ENCODE peak calls at places on chromosomes 7 and 10, in eight cellular contexts. One of them, this sample, is unnamed.

GRCh38 chr7:45957721-45958120 is 36.6 kb upstream of the IGFBP3 start:
- DNase-seq in K562: no peak
- DNase-seq in coronary artery: no peak
- DNase-seq in CD8-positive, alpha-beta T cell: no peak
- DNase-seq in left ventricle myocardium inferior: no peak
- DNase-seq in body of pancreas: no peak
- DNase-seq in tibial artery: no peak
- DNase-seq in adrenal gland: no peak
- DNase-seq in this sample: no peak

GRCh38 chr7:27487509-27487908 is 175.2 kb downstream of the HIBADH start:
- DNase-seq in K562: no peak
- DNase-seq in body of pancreas: no peak
- DNase-seq in CD8-positive, alpha-beta T cell: no peak
- DNase-seq in coronary artery: no peak
- DNase-seq in tibial artery: no peak
- DNase-seq in left ventricle myocardium inferior: no peak
- DNase-seq in adrenal gland: no peak
- DNase-seq in this sample: no peak

GRCh38 chr7:139153832-139154231 is 44.3 kb upstream of the ZC3HAV1 start:
- DNase-seq in CD8-positive, alpha-beta T cell: no peak
- DNase-seq in adrenal gland: no peak
- DNase-seq in coronary artery: no peak
- DNase-seq in body of pancreas: no peak
- DNase-seq in tibial artery: no peak
- DNase-seq in K562: no peak
- DNase-seq in left ventricle myocardium inferior: no peak
- DNase-seq in this sample: peak

GRCh38 chr7:28191751-28192150 is 11.2 kb upstream of the JAZF1 start:
- DNase-seq in tibial artery: no peak
- DNase-seq in adrenal gland: no peak
- DNase-seq in K562: no peak
- DNase-seq in left ventricle myocardium inferior: no peak
- DNase-seq in CD8-positive, alpha-beta T cell: no peak
- DNase-seq in coronary artery: no peak
- DNase-seq in body of pancreas: no peak
- DNase-seq in this sample: no peak

GRCh38 chr10:59954296-59954695 is 47.9 kb upstream of the CCDC6 start:
- DNase-seq in coronary artery: no peak
- DNase-seq in tibial artery: no peak
- DNase-seq in K562: no peak
- DNase-seq in body of pancreas: no peak
- DNase-seq in left ventricle myocardium inferior: no peak
- DNase-seq in CD8-positive, alpha-beta T cell: no peak
- DNase-seq in adrenal gland: no peak
- DNase-seq in this sample: peak

GRCh38 chr7:129517931-129518330 is 15.6 kb downstream of the SMKR1 start:
- DNase-seq in adrenal gland: no peak
- DNase-seq in CD8-positive, alpha-beta T cell: no peak
- DNase-seq in K562: no peak
- DNase-seq in left ventricle myocardium inferior: no peak
- DNase-seq in body of pancreas: no peak
- DNase-seq in tibial artery: no peak
- DNase-seq in coronary artery: no peak
- DNase-seq in this sample: no peak

GRCh38 chr7:39845011-39845410 is 105.0 kb upstream of the CDK13 start:
- DNase-seq in body of pancreas: no peak
- DNase-seq in tibial artery: no peak
- DNase-seq in left ventricle myocardium inferior: no peak
- DNase-seq in K562: no peak
- DNase-seq in CD8-positive, alpha-beta T cell: no peak
- DNase-seq in adrenal gland: no peak
- DNase-seq in coronary artery: no peak
- DNase-seq in this sample: no peak

GRCh38 chr10:84534168-84534567 is 205.8 kb downstream of the CCSER2 start:
- DNase-seq in body of pancreas: peak
- DNase-seq in left ventricle myocardium inferior: no peak
- DNase-seq in adrenal gland: no peak
- DNase-seq in tibial artery: no peak
- DNase-seq in K562: peak
- DNase-seq in coronary artery: no peak
- DNase-seq in CD8-positive, alpha-beta T cell: no peak
- DNase-seq in this sample: no peak

GRCh38 chr7:24573008-24573553 is at the start of gene PALS2:
- DNase-seq in K562: peak
- DNase-seq in tibial artery: peak
- DNase-seq in body of pancreas: peak
- DNase-seq in left ventricle myocardium inferior: peak
- DNase-seq in coronary artery: peak
- DNase-seq in CD8-positive, alpha-beta T cell: peak
- DNase-seq in adrenal gland: peak
- DNase-seq in this sample: peak

GRCh38 chr7:128453836-128454804 is 1.6 kb upstream of the HILPDA start:
- DNase-seq in body of pancreas: peak
- DNase-seq in K562: no peak
- DNase-seq in coronary artery: peak
- DNase-seq in adrenal gland: peak
- DNase-seq in left ventricle myocardium inferior: peak
- DNase-seq in CD8-positive, alpha-beta T cell: no peak
- DNase-seq in tibial artery: peak
- DNase-seq in this sample: peak

GRCh38 chr7:84194484-84195260 is at the start of gene SEMA3A:
- DNase-seq in tibial artery: peak
- DNase-seq in K562: peak
- DNase-seq in left ventricle myocardium inferior: no peak
- DNase-seq in coronary artery: no peak
- DNase-seq in CD8-positive, alpha-beta T cell: no peak
- DNase-seq in adrenal gland: peak
- DNase-seq in body of pancreas: peak
- DNase-seq in this sample: peak

GRCh38 chr7:121286742-121287699 is 41.8 kb upstream of the WNT16 start:
- DNase-seq in left ventricle myocardium inferior: no peak
- DNase-seq in coronary artery: no peak
- DNase-seq in K562: no peak
- DNase-seq in tibial artery: no peak
- DNase-seq in body of pancreas: no peak
- DNase-seq in CD8-positive, alpha-beta T cell: no peak
- DNase-seq in adrenal gland: no peak
- DNase-seq in this sample: no peak

GRCh38 chr7:140310337-140311002 is 87.9 kb downstream of the SLC37A3 start:
- DNase-seq in body of pancreas: no peak
- DNase-seq in coronary artery: no peak
- DNase-seq in left ventricle myocardium inferior: no peak
- DNase-seq in adrenal gland: no peak
- DNase-seq in tibial artery: no peak
- DNase-seq in K562: no peak
- DNase-seq in CD8-positive, alpha-beta T cell: no peak
- DNase-seq in this sample: no peak

GRCh38 chr10:1100691-1101368 is 44.6 kb downstream of the WDR37 start:
- DNase-seq in K562: peak
- DNase-seq in tibial artery: no peak
- DNase-seq in coronary artery: no peak
- DNase-seq in left ventricle myocardium inferior: no peak
- DNase-seq in CD8-positive, alpha-beta T cell: no peak
- DNase-seq in body of pancreas: no peak
- DNase-seq in adrenal gland: no peak
- DNase-seq in this sample: no peak

GRCh38 chr7:100544949-100545635 is 6.1 kb downstream of the AGFG2 start:
- DNase-seq in CD8-positive, alpha-beta T cell: no peak
- DNase-seq in tibial artery: no peak
- DNase-seq in left ventricle myocardium inferior: no peak
- DNase-seq in K562: no peak
- DNase-seq in adrenal gland: no peak
- DNase-seq in body of pancreas: peak
- DNase-seq in coronary artery: no peak
- DNase-seq in this sample: peak
- H3K4me3 ChIP-seq in CD8-positive, alpha-beta T cell: peak
- H3K4me3 ChIP-seq in tibial artery: peak
- H3K4me3 ChIP-seq in left ventricle myocardium inferior: no peak
- H3K4me3 ChIP-seq in K562: no peak
- H3K4me3 ChIP-seq in adrenal gland: peak
- H3K4me3 ChIP-seq in body of pancreas: no peak
- H3K4me3 ChIP-seq in coronary artery: peak
- H3K4me3 ChIP-seq in this sample: no peak

DNA sequence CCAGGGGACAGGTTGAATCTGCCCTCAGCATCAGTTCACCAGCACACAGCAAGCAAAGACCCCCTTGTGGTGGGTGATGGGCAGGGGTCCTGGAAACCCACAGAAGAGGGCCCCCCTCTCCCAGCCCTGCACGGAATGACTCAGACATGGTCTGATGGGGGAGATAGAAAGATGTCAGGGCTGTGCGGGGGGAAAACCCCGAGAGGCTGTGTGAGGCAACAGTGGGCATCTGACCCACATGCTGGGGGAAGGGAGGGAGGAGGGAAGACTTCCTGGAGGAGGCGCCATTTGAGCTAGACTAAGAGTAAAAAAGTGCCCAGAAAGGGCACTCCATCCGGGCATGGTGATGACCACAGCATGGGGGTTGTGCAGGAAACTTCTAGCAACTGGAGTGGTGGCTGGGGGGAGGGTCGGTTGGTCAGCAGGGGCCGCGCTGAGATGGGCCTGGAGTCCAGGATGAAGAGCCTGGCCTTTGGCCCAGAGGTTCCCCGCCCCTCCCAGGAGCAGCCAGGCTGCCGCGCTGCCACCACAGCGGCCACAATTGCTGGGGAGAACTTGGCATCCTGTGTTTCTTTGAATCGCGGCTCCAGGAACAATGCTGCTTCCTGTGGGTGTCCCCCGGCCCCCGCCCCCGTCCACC is 2.5 kb downstream of the LFNG start:
- DNase-seq in CD8-positive, alpha-beta T cell: peak
- DNase-seq in tibial artery: no peak
- DNase-seq in body of pancreas: peak
- DNase-seq in coronary artery: no peak
- DNase-seq in left ventricle myocardium inferior: peak
- DNase-seq in adrenal gland: peak
- DNase-seq in K562: no peak
- DNase-seq in this sample: no peak
- H3K4me3 ChIP-seq in CD8-positive, alpha-beta T cell: peak
- H3K4me3 ChIP-seq in tibial artery: peak
- H3K4me3 ChIP-seq in body of pancreas: no peak
- H3K4me3 ChIP-seq in coronary artery: peak
- H3K4me3 ChIP-seq in left ventricle myocardium inferior: peak
- H3K4me3 ChIP-seq in adrenal gland: peak
- H3K4me3 ChIP-seq in K562: no peak
- H3K4me3 ChIP-seq in this sample: no peak

DNA sequence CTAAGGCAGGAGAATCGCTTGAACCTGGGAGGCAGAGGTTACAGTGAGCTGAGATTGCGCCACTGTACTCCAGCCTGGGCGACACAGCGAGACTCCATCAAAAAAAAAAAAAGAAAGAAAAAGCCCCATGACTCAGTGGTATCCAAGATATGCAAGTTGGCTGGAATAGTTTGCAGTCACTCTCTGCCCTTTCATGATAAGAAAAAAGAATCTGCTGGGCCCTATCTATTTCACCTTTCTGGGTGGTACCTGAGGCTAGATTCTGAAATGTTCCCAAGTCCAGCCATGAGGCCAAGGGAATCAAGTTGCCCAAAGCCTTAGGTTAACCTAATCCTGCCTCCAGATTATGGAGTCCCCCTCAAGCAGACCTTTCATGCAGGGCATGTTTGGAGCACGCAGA is 24.3 kb downstream of the NKX2-3 start:
- DNase-seq in CD8-positive, alpha-beta T cell: no peak
- DNase-seq in K562: no peak
- DNase-seq in body of pancreas: no peak
- DNase-seq in coronary artery: no peak
- DNase-seq in adrenal gland: no peak
- DNase-seq in tibial artery: no peak
- DNase-seq in left ventricle myocardium inferior: no peak
- DNase-seq in this sample: no peak
- H3K4me3 ChIP-seq in CD8-positive, alpha-beta T cell: no peak
- H3K4me3 ChIP-seq in K562: no peak
- H3K4me3 ChIP-seq in body of pancreas: no peak
- H3K4me3 ChIP-seq in coronary artery: no peak
- H3K4me3 ChIP-seq in adrenal gland: no peak
- H3K4me3 ChIP-seq in tibial artery: no peak
- H3K4me3 ChIP-seq in left ventricle myocardium inferior: no peak
- H3K4me3 ChIP-seq in this sample: no peak

GRCh38 chr10:34812771-34813170 is 2.3 kb downstream of the PARD3 start:
- DNase-seq in left ventricle myocardium inferior: no peak
- DNase-seq in body of pancreas: no peak
- DNase-seq in CD8-positive, alpha-beta T cell: no peak
- DNase-seq in tibial artery: no peak
- DNase-seq in adrenal gland: no peak
- DNase-seq in coronary artery: no peak
- DNase-seq in K562: no peak
- DNase-seq in this sample: no peak

GRCh38 chr10:34811968-34812514 is 3.1 kb downstream of the PARD3 start:
- DNase-seq in tibial artery: no peak
- DNase-seq in CD8-positive, alpha-beta T cell: no peak
- DNase-seq in body of pancreas: no peak
- DNase-seq in coronary artery: no peak
- DNase-seq in K562: no peak
- DNase-seq in left ventricle myocardium inferior: no peak
- DNase-seq in adrenal gland: no peak
- DNase-seq in this sample: peak

GRCh38 chr10:34809796-34810195 is 5.3 kb downstream of the PARD3 start:
- DNase-seq in K562: no peak
- DNase-seq in tibial artery: no peak
- DNase-seq in coronary artery: no peak
- DNase-seq in CD8-positive, alpha-beta T cell: no peak
- DNase-seq in adrenal gland: no peak
- DNase-seq in left ventricle myocardium inferior: no peak
- DNase-seq in body of pancreas: no peak
- DNase-seq in this sample: no peak

GRCh38 chr10:34808789-34809745 is 6.0 kb downstream of the PARD3 start:
- DNase-seq in tibial artery: no peak
- DNase-seq in K562: no peak
- DNase-seq in body of pancreas: peak
- DNase-seq in adrenal gland: peak
- DNase-seq in CD8-positive, alpha-beta T cell: no peak
- DNase-seq in coronary artery: no peak
- DNase-seq in left ventricle myocardium inferior: peak
- DNase-seq in this sample: peak

DNA sequence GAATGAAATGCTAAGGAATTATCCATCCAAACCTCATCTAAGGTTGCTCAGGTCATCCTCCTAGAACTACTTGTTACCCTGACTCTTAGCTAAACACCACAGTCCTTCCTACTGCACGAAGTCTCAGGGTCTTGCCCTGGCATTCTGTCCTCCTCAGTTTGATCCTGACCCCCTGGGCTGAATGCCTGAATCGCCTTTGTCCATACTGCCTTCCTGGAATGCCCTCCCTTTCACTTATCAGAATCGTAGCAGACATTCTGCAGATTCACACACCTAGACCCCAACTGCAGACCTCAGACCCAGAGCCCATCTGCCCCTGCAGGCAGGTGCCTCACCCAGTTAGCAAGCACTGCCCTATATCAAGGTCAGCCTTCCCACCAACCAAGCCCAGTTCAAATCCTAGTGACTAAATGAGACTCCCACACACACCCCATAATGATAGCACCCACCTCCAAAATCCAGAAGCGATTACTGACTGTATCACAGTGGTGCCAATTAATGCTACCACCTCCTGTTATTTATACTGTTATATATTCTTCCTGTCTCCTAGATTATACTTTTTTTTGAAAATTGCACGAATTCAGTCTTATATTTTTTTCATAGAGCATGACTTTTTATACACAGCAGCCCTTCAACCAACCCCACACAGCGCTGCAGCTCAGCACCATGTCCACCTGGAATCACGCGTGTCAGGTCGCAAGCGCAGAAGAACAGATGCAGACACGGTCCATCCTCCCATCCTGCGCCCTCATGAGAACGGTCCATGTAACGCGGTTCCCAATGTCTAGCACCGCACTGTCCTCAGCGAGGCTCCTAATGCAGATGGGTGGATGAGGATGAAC is 3.7 kb downstream of the PARD3 start:
- DNase-seq in body of pancreas: no peak
- DNase-seq in left ventricle myocardium inferior: no peak
- DNase-seq in adrenal gland: no peak
- DNase-seq in CD8-positive, alpha-beta T cell: no peak
- DNase-seq in tibial artery: no peak
- DNase-seq in coronary artery: no peak
- DNase-seq in K562: no peak
- DNase-seq in this sample: no peak
- H3K4me3 ChIP-seq in body of pancreas: no peak
- H3K4me3 ChIP-seq in left ventricle myocardium inferior: no peak
- H3K4me3 ChIP-seq in adrenal gland: no peak
- H3K4me3 ChIP-seq in CD8-positive, alpha-beta T cell: no peak
- H3K4me3 ChIP-seq in tibial artery: no peak
- H3K4me3 ChIP-seq in coronary artery: no peak
- H3K4me3 ChIP-seq in K562: no peak
- H3K4me3 ChIP-seq in this sample: no peak